ENCODE peak calls at places on chromosomes 5 and 9, in nine cellular contexts. One of them, this sample, is unnamed.
A peak's percentile ranks its signal among the peaks of the same experiment; 100 is the strongest.

GRCh38 chr9:33172256-33172678 is 5.1 kb upstream of the B4GALT1 start:
- DNase-seq in A549: no peak
- DNase-seq in ascending aorta: no peak
- DNase-seq in PC-3: peak; percentile 51
- DNase-seq in right lobe of liver: no peak
- DNase-seq in SJSA1: no peak
- DNase-seq in GM23248: peak; percentile 34
- DNase-seq in OCI-LY7: no peak
- DNase-seq in astrocyte: peak; percentile 68
- DNase-seq in this sample: no peak

GRCh38 chr9:133738039-133738805 is at the start of gene SARDH:
- DNase-seq in A549: no peak
- DNase-seq in ascending aorta: no peak
- DNase-seq in PC-3: peak; percentile 25
- DNase-seq in right lobe of liver: peak; percentile 95
- DNase-seq in SJSA1: peak; percentile 60
- DNase-seq in GM23248: peak; percentile 50
- DNase-seq in OCI-LY7: peak; percentile 24
- DNase-seq in astrocyte: peak; percentile 16
- DNase-seq in this sample: peak; percentile 56

GRCh38 chr5:108101816-108102215 is 280.1 kb downstream of the FBXL17 start:
- DNase-seq in A549: no peak
- DNase-seq in ascending aorta: no peak
- DNase-seq in PC-3: no peak
- DNase-seq in right lobe of liver: no peak
- DNase-seq in SJSA1: no peak
- DNase-seq in GM23248: no peak
- DNase-seq in OCI-LY7: no peak
- DNase-seq in astrocyte: no peak
- DNase-seq in this sample: no peak

GRCh38 chr9:88224938-88225337 is 86.7 kb upstream of the SPATA31C2 start:
- DNase-seq in A549: no peak
- DNase-seq in ascending aorta: no peak
- DNase-seq in PC-3: no peak
- DNase-seq in right lobe of liver: no peak
- DNase-seq in SJSA1: no peak
- DNase-seq in GM23248: no peak
- DNase-seq in OCI-LY7: no peak
- DNase-seq in astrocyte: no peak
- DNase-seq in this sample: no peak

GRCh38 chr9:104903609-104904008 is 24.3 kb downstream of the ABCA1 start:
- DNase-seq in A549: no peak
- DNase-seq in ascending aorta: no peak
- DNase-seq in PC-3: no peak
- DNase-seq in right lobe of liver: peak; percentile 61
- DNase-seq in SJSA1: peak; percentile 62
- DNase-seq in GM23248: peak; percentile 67
- DNase-seq in OCI-LY7: no peak
- DNase-seq in astrocyte: peak; percentile 89
- DNase-seq in this sample: no peak

GRCh38 chr5:171721469-171721868 is 64.1 kb upstream of the SMIM23 start:
- DNase-seq in A549: no peak
- DNase-seq in ascending aorta: no peak
- DNase-seq in PC-3: no peak
- DNase-seq in right lobe of liver: peak; percentile 23
- DNase-seq in SJSA1: peak; percentile 22
- DNase-seq in GM23248: no peak
- DNase-seq in OCI-LY7: no peak
- DNase-seq in astrocyte: no peak
- DNase-seq in this sample: no peak

GRCh38 chr5:108093186-108093585 is 288.7 kb downstream of the FBXL17 start:
- DNase-seq in A549: peak; percentile 25
- DNase-seq in ascending aorta: no peak
- DNase-seq in PC-3: peak; percentile 55
- DNase-seq in right lobe of liver: no peak
- DNase-seq in SJSA1: no peak
- DNase-seq in GM23248: peak; percentile 50
- DNase-seq in OCI-LY7: peak; percentile 4
- DNase-seq in astrocyte: peak; percentile 5
- DNase-seq in this sample: no peak

GRCh38 chr5:431001-431710 is 11.8 kb upstream of the EXOC3 start:
- DNase-seq in A549: peak; percentile 59
- DNase-seq in ascending aorta: no peak
- DNase-seq in PC-3: peak; percentile 62
- DNase-seq in right lobe of liver: no peak
- DNase-seq in SJSA1: peak; percentile 78
- DNase-seq in GM23248: peak; percentile 58
- DNase-seq in OCI-LY7: peak; percentile 50
- DNase-seq in astrocyte: no peak
- DNase-seq in this sample: no peak

GRCh38 chr5:34756781-34757624 is 82.0 kb upstream of the TTC23L start:
- DNase-seq in A549: no peak
- DNase-seq in ascending aorta: no peak
- DNase-seq in PC-3: no peak
- DNase-seq in right lobe of liver: peak; percentile 85
- DNase-seq in SJSA1: no peak
- DNase-seq in GM23248: no peak
- DNase-seq in OCI-LY7: no peak
- DNase-seq in astrocyte: peak; percentile 32
- DNase-seq in this sample: no peak

GRCh38 chr9:69535296-69535832 is 136.8 kb downstream of the APBA1 start:
- DNase-seq in A549: no peak
- DNase-seq in ascending aorta: no peak
- DNase-seq in PC-3: no peak
- DNase-seq in right lobe of liver: no peak
- DNase-seq in SJSA1: no peak
- DNase-seq in GM23248: peak; percentile 25
- DNase-seq in OCI-LY7: no peak
- DNase-seq in astrocyte: no peak
- DNase-seq in this sample: no peak

GRCh38 chr5:24005384-24005783 is 498.0 kb downstream of the PRDM9 start:
- DNase-seq in A549: no peak
- DNase-seq in ascending aorta: no peak
- DNase-seq in PC-3: peak; percentile 29
- DNase-seq in right lobe of liver: no peak
- DNase-seq in SJSA1: no peak
- DNase-seq in GM23248: peak; percentile 20
- DNase-seq in OCI-LY7: no peak
- DNase-seq in astrocyte: no peak
- DNase-seq in this sample: no peak

GRCh38 chr9:12684923-12685468 is 8.2 kb upstream of the TYRP1 start:
- DNase-seq in A549: no peak
- DNase-seq in ascending aorta: no peak
- DNase-seq in PC-3: no peak
- DNase-seq in right lobe of liver: no peak
- DNase-seq in SJSA1: no peak
- DNase-seq in GM23248: no peak
- DNase-seq in OCI-LY7: no peak
- DNase-seq in astrocyte: peak; percentile 51
- DNase-seq in this sample: no peak

GRCh38 chr9:84970432-84970831 is 300.9 kb downstream of the NTRK2 start:
- DNase-seq in A549: peak; percentile 90
- DNase-seq in ascending aorta: no peak
- DNase-seq in PC-3: peak; percentile 10
- DNase-seq in right lobe of liver: no peak
- DNase-seq in SJSA1: no peak
- DNase-seq in GM23248: peak; percentile 14
- DNase-seq in OCI-LY7: no peak
- DNase-seq in astrocyte: peak; percentile 20
- DNase-seq in this sample: no peak

GRCh38 chr9:36268007-36268427 is 9.8 kb upstream of the GNE start:
- DNase-seq in A549: no peak
- DNase-seq in ascending aorta: no peak
- DNase-seq in PC-3: peak; percentile 86
- DNase-seq in right lobe of liver: no peak
- DNase-seq in SJSA1: peak; percentile 52
- DNase-seq in GM23248: peak; percentile 75
- DNase-seq in OCI-LY7: no peak
- DNase-seq in astrocyte: peak; percentile 55
- DNase-seq in this sample: no peak

GRCh38 chr5:121987052-121987684 is 25.4 kb downstream of the SRFBP1 start:
- DNase-seq in A549: no peak
- DNase-seq in ascending aorta: no peak
- DNase-seq in PC-3: no peak
- DNase-seq in right lobe of liver: no peak
- DNase-seq in SJSA1: no peak
- DNase-seq in GM23248: no peak
- DNase-seq in OCI-LY7: no peak
- DNase-seq in astrocyte: no peak
- DNase-seq in this sample: no peak

GRCh38 chr9:734831-735511 is 106.5 kb upstream of the DMRT1 start:
- DNase-seq in A549: peak; percentile 22
- DNase-seq in ascending aorta: peak; percentile 40
- DNase-seq in PC-3: peak; percentile 37
- DNase-seq in right lobe of liver: no peak
- DNase-seq in SJSA1: peak; percentile 75
- DNase-seq in GM23248: peak; percentile 93
- DNase-seq in OCI-LY7: no peak
- DNase-seq in astrocyte: peak; percentile 98
- DNase-seq in this sample: no peak
- H3K27ac ChIP-seq in A549: peak overlapping the region; percentile 42
- H3K27ac ChIP-seq in ascending aorta: peak overlapping the region; percentile 95
- H3K27ac ChIP-seq in PC-3: peak overlapping the region; percentile 26
- H3K27ac ChIP-seq in right lobe of liver: peak overlapping the region; percentile 20
- H3K27ac ChIP-seq in SJSA1: peak overlapping the region; percentile 85
- H3K27ac ChIP-seq in GM23248: peak overlapping the region; percentile 95
- H3K27ac ChIP-seq in OCI-LY7: no peak overlapping the region
- H3K27ac ChIP-seq in astrocyte: peak overlapping the region; percentile 71
- H3K27ac ChIP-seq in this sample: peak overlapping the region; percentile 45

GRCh38 chr5:154654484-154655375 is 100.4 kb upstream of the LARP1 start:
- DNase-seq in A549: no peak
- DNase-seq in ascending aorta: no peak
- DNase-seq in PC-3: no peak
- DNase-seq in right lobe of liver: no peak
- DNase-seq in SJSA1: no peak
- DNase-seq in GM23248: peak; percentile 58
- DNase-seq in OCI-LY7: no peak
- DNase-seq in astrocyte: peak; percentile 47
- DNase-seq in this sample: no peak
- H3K27ac ChIP-seq in A549: no peak overlapping the region
- H3K27ac ChIP-seq in ascending aorta: peak overlapping the region; percentile 44
- H3K27ac ChIP-seq in PC-3: no peak overlapping the region
- H3K27ac ChIP-seq in right lobe of liver: peak overlapping the region; percentile 71
- H3K27ac ChIP-seq in SJSA1: no peak overlapping the region
- H3K27ac ChIP-seq in GM23248: peak overlapping the region; percentile 54
- H3K27ac ChIP-seq in OCI-LY7: no peak overlapping the region
- H3K27ac ChIP-seq in astrocyte: no peak overlapping the region
- H3K27ac ChIP-seq in this sample: peak overlapping the region; percentile 51

GRCh38 chr9:137243626-137244485 is 2.8 kb downstream of the TUBB4B start:
- DNase-seq in A549: no peak
- DNase-seq in ascending aorta: no peak
- DNase-seq in PC-3: no peak
- DNase-seq in right lobe of liver: no peak
- DNase-seq in SJSA1: no peak
- DNase-seq in GM23248: peak; percentile 48
- DNase-seq in OCI-LY7: no peak
- DNase-seq in astrocyte: no peak
- DNase-seq in this sample: no peak
- H3K27ac ChIP-seq in A549: no peak overlapping the region
- H3K27ac ChIP-seq in ascending aorta: no peak overlapping the region
- H3K27ac ChIP-seq in PC-3: no peak overlapping the region
- H3K27ac ChIP-seq in right lobe of liver: no peak overlapping the region
- H3K27ac ChIP-seq in SJSA1: no peak overlapping the region
- H3K27ac ChIP-seq in GM23248: no peak overlapping the region
- H3K27ac ChIP-seq in OCI-LY7: no peak overlapping the region
- H3K27ac ChIP-seq in astrocyte: no peak overlapping the region
- H3K27ac ChIP-seq in this sample: no peak overlapping the region

DNA sequence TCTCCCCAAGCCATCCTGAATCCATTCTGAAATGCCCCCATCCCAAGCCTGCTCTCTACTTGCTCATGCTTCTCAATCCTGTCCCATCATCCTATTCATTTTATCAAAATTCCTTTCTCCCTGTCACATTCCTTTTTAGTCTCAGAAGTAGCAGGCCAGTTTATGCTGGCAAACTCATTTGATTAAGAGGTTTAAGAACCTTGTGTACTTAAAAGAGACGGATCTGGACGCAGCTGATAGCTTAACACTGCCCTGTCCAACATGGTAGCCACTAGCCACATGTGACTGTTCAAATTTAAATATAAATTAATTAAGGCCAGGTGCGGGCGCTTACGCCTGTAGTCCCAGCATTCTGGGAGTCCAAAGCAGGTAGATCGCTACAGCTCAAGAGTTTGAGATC is 5.6 kb upstream of the KCNV2 start:
- DNase-seq in A549: no peak
- DNase-seq in ascending aorta: no peak
- DNase-seq in PC-3: no peak
- DNase-seq in right lobe of liver: no peak
- DNase-seq in SJSA1: no peak
- DNase-seq in GM23248: no peak
- DNase-seq in OCI-LY7: no peak
- DNase-seq in astrocyte: no peak
- DNase-seq in this sample: no peak
- H3K27ac ChIP-seq in A549: no peak overlapping the region
- H3K27ac ChIP-seq in ascending aorta: no peak overlapping the region
- H3K27ac ChIP-seq in PC-3: no peak overlapping the region
- H3K27ac ChIP-seq in right lobe of liver: no peak overlapping the region
- H3K27ac ChIP-seq in SJSA1: no peak overlapping the region
- H3K27ac ChIP-seq in GM23248: no peak overlapping the region
- H3K27ac ChIP-seq in OCI-LY7: no peak overlapping the region
- H3K27ac ChIP-seq in astrocyte: no peak overlapping the region
- H3K27ac ChIP-seq in this sample: no peak overlapping the region

DNA sequence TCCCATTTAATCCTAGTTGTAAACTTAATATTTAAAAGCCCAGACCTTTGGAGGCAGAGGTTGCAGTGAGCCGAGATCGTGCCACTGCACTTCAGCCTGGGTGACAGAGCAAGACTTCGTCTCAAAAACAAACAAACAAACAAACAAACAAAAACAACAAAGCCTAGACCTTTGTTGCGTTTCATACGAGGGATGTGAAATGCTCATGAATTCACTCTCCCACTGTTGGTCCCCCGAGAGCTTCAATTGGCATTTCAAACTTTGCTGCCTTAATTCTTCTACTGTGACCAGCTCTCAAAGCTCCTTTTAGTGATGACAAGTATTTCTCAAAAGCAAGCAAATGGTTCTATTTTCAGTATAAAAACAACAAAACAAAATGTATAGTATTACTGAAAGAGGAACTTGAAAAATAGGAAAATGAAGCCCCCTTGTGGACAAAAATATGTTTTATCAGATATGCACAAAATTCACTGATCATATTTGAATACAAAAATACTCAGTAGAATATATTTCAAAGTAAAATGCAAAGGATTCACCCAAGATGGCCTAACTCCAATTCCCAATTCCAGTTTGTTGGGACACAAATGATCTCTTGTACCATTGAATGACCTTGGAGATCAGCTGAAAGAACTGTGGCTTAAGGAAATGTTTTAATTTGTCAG is 140.4 kb downstream of the ESM1 start:
- DNase-seq in A549: peak; percentile 35
- DNase-seq in ascending aorta: no peak
- DNase-seq in PC-3: peak; percentile 62
- DNase-seq in right lobe of liver: no peak
- DNase-seq in SJSA1: no peak
- DNase-seq in GM23248: peak; percentile 56
- DNase-seq in OCI-LY7: peak; percentile 70
- DNase-seq in astrocyte: peak; percentile 32
- DNase-seq in this sample: no peak
- H3K27ac ChIP-seq in A549: no peak overlapping the region
- H3K27ac ChIP-seq in ascending aorta: peak overlapping the region; percentile 76
- H3K27ac ChIP-seq in PC-3: no peak overlapping the region
- H3K27ac ChIP-seq in right lobe of liver: peak overlapping the region; percentile 18
- H3K27ac ChIP-seq in SJSA1: peak overlapping the region; percentile 21
- H3K27ac ChIP-seq in GM23248: no peak overlapping the region
- H3K27ac ChIP-seq in OCI-LY7: no peak overlapping the region
- H3K27ac ChIP-seq in astrocyte: no peak overlapping the region
- H3K27ac ChIP-seq in this sample: no peak overlapping the region

GRCh38 chr5:14574124-14574523 is 7.5 kb upstream of the OTULINL start:
- DNase-seq in A549: no peak
- DNase-seq in ascending aorta: no peak
- DNase-seq in PC-3: peak; percentile 34
- DNase-seq in right lobe of liver: no peak
- DNase-seq in SJSA1: no peak
- DNase-seq in GM23248: no peak
- DNase-seq in OCI-LY7: no peak
- DNase-seq in astrocyte: no peak
- DNase-seq in this sample: no peak
- H3K27ac ChIP-seq in A549: no peak overlapping the region
- H3K27ac ChIP-seq in ascending aorta: no peak overlapping the region
- H3K27ac ChIP-seq in PC-3: peak overlapping the region; percentile 67
- H3K27ac ChIP-seq in right lobe of liver: no peak overlapping the region
- H3K27ac ChIP-seq in SJSA1: no peak overlapping the region
- H3K27ac ChIP-seq in GM23248: no peak overlapping the region
- H3K27ac ChIP-seq in OCI-LY7: no peak overlapping the region
- H3K27ac ChIP-seq in astrocyte: no peak overlapping the region
- H3K27ac ChIP-seq in this sample: peak overlapping the region; percentile 78